ENCODE peak calls at places on chromosomes 12 and 14, in six cellular contexts. V is fibroblast of the aortic adventitia, I is thoracic aorta, R is adrenal gland, U is uterus, T is lower leg skin. D is an unnamed sample.

GRCh38 chr14:20522332-20522731 is 17.0 kb downstream of the RNASE10 start:
- DNase-seq in U (no peak), V (no peak), R (no peak), I (no peak), T (no peak), D (no peak)

GRCh38 chr12:117147639-117148038 is 42.6 kb downstream of the FBXO21 start:
- DNase-seq in I (no peak), U (no peak), T (no peak), V (no peak), R (no peak), D (no peak)

GRCh38 chr12:47408171-47408871 is 297.5 kb downstream of the RPAP3 start:
- DNase-seq in R (no peak), U (no peak), I (no peak), T (no peak), V (no peak), D (no peak)

GRCh38 chr12:123897221-123897620 is 75.4 kb downstream of the CCDC92 start:
- DNase-seq in I (no peak), U (no peak), V (peak; percentile 71), R (no peak), T (no peak), D (no peak)

GRCh38 chr14:89029961-89030694 is 205.7 kb downstream of the TTC8 start:
- DNase-seq in T (no peak), U (no peak), I (no peak), V (no peak), R (no peak), D (no peak)

GRCh38 chr12:47885012-47885501 is 19.7 kb downstream of the VDR start:
- DNase-seq in I (no peak), V (no peak), U (no peak), T (no peak), R (no peak), D (no peak)

GRCh38 chr12:129257526-129257925 is 404.2 kb downstream of the GLT1D1 start:
- DNase-seq in T (no peak), U (no peak), R (no peak), V (no peak), I (no peak), D (no peak)

GRCh38 chr12:76927170-76927784 is 48.5 kb upstream of the CSRP2 start:
- DNase-seq in U (peak; percentile 23), R (peak; percentile 22), I (no peak), T (no peak), V (peak; percentile 69), D (no peak)

GRCh38 chr12:62438098-62438692 is 28.4 kb upstream of the MON2 start:
- DNase-seq in T (no peak), U (peak; percentile 51), R (peak; percentile 60), I (no peak), V (peak; percentile 76), D (no peak)

GRCh38 chr12:72467985-72468384 is 195.8 kb downstream of the TRHDE start:
- DNase-seq in U (no peak), R (no peak), I (no peak), V (no peak), T (no peak), D (no peak)

GRCh38 chr12:72476301-72476700 is 204.1 kb downstream of the TRHDE start:
- DNase-seq in I (no peak), R (no peak), U (no peak), V (no peak), T (no peak), D (no peak)

GRCh38 chr12:72468505-72468904 is 196.3 kb downstream of the TRHDE start:
- DNase-seq in I (no peak), U (no peak), T (no peak), R (no peak), V (no peak), D (no peak)

GRCh38 chr12:72471806-72472205 is 199.6 kb downstream of the TRHDE start:
- DNase-seq in R (no peak), I (no peak), U (no peak), T (no peak), V (no peak), D (no peak)

GRCh38 chr12:72472350-72472749 is 200.2 kb downstream of the TRHDE start:
- DNase-seq in V (no peak), U (no peak), R (no peak), I (no peak), T (no peak), D (no peak)
- TF ChIP-seq CTCF in V (no peak), U (no peak), R (no peak), I (no peak), T (no peak), D (no peak)

DNA sequence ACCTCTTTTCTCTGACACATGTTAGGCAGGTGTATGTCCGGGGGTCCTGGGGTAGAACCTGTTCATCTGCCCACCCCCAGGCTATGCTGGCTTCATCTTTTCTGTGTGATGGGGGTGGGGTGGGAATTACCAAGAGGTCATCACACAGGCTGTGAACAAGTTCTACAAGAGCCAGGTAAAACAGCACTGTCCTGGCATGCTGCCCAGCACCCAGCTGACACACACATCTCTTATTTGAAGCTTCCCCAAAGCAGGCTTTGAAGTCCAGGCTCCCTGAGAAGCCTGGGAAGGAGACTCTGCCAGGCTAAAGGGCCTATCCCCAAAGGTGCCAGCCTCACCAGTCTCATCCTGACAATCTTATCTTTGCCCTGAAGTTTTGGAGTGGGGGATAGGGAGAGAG is 141.1 kb downstream of the ALG10 start:
- DNase-seq in T (no peak), R (no peak), I (no peak), V (no peak), U (no peak), D (no peak)
- TF ChIP-seq CTCF in T (no peak), R (no peak), I (no peak), V (no peak), U (no peak), D (no peak)

GRCh38 chr14:33848706-33849454 is 102.0 kb downstream of the EGLN3 start:
- DNase-seq in U (peak; percentile 30), V (peak; percentile 37), R (peak; percentile 53), I (no peak), T (no peak), D (no peak)
- TF ChIP-seq CTCF in U (peak; percentile 32), V (peak; percentile 58), R (no peak), I (peak; percentile 55), T (no peak), D (peak; percentile 80)

DNA sequence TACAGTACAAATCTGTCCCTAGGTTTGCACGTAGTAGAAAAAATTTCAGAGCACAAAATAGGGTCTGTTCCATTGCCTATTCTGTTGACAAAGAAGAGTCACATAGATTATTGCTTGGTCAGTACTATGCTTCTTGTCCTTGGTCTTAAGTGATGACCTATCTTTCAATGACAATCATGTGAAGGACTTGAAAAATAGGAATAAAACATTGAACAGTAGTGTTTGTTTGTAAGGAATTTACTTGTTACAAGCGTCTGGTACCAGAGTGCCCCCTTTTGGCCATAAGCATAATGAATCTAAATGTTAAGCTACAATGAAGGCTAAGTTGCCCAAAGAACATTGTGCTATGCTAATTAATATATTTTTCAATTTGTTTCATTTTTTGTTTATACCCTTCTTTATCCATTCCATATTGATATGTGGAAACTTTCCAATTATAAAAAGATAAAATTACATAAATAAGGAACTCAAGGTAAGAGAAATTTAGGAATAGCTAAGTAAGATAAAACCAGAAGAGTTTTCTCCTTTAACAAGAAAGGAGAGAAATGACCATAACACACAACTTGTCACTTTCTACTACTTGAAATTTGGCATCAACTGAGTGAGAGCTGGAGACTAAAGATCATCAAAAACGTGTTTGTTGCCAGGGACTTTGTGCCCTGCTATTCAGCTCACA is 204.7 kb downstream of the EPS8 start:
- DNase-seq in I (no peak), R (peak; percentile 21), U (peak; percentile 51), V (peak; percentile 91), T (no peak), D (no peak)
- TF ChIP-seq CTCF in I (peak; percentile 74), R (peak; percentile 38), U (peak; percentile 73), V (peak; percentile 75), T (no peak), D (peak; percentile 73)

DNA sequence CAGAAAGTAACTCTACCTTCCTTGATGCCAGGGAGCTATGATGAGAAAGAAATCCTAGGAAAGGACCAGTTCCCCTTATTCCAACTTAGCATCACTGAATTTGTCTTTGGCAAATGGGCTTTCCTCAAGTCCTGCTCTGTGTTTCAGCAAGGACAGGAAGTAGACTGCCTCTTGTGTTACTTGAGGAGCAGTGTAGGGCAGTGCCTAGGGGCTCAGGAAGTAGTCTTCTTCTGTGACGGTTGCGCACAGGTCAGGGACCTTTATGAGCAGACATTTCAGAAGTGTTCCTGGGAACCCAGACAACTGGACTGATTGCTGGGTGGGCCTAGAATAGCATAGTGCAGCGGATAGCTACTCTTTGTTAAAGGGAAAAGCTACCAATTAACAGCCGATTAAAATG is 2.7 kb downstream of the LGALS3 start:
- DNase-seq in V (no peak), T (no peak), U (no peak), R (no peak), I (no peak), D (no peak)
- TF ChIP-seq CTCF in V (peak; percentile 29), T (no peak), U (no peak), R (no peak), I (no peak), D (no peak)

GRCh38 chr12:69985656-69986055 is 160.6 kb downstream of the MYRFL start:
- DNase-seq in U (no peak), T (no peak), V (no peak), R (no peak), I (no peak), D (no peak)
- TF ChIP-seq CTCF in U (no peak), T (no peak), V (peak; percentile 25), R (no peak), I (no peak), D (peak; percentile 60)

GRCh38 chr14:49993565-49993964 is 100.7 kb downstream of the ARF6 start:
- DNase-seq in I (no peak), V (no peak), U (no peak), R (no peak), T (no peak), D (no peak)

GRCh38 chr14:49992036-49992435 is 99.2 kb downstream of the ARF6 start:
- DNase-seq in T (no peak), I (no peak), R (no peak), V (no peak), U (no peak), D (no peak)

GRCh38 chr14:49991491-49991890 is 98.6 kb downstream of the ARF6 start:
- DNase-seq in V (no peak), R (no peak), T (peak; percentile 28), I (no peak), U (no peak), D (no peak)

GRCh38 chr14:49992901-49993335 is 100.0 kb downstream of the ARF6 start:
- DNase-seq in T (no peak), R (peak; percentile 95), V (peak; percentile 64), U (no peak), I (no peak), D (no peak)

GRCh38 chr14:49992448-49992847 is 99.6 kb downstream of the ARF6 start:
- DNase-seq in T (peak; percentile 26), I (no peak), V (no peak), U (no peak), R (no peak), D (no peak)
- TF ChIP-seq CTCF in T (no peak), I (no peak), V (no peak), U (no peak), R (no peak), D (no peak)

DNA sequence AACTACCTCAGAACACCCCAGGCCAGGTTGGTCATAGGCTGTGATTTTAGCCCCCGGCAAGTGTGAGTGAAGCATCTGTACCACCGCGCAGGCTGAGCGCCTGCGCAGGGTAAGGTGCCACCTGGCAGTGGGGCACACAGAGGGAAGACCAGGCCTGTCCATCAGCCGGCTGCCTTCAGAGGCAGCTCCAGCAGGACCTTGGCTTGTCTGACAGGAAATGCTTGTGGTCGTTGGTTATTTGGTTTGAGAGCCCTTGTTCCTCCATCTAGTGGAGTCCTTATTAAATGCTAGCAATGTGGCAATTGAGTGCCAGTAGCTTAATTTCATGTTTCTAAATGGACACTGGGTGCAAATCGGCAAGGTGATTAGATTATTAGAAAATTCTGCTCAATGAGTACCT is 27.5 kb downstream of the SLC25A29 start:
- DNase-seq in T (peak; percentile 80), I (no peak), U (no peak), R (no peak), V (peak; percentile 60), D (no peak)
- TF ChIP-seq CTCF in T (no peak), I (no peak), U (no peak), R (no peak), V (peak; percentile 41), D (no peak)

D was measured in type B pancreatic cell.